ENCODE peak calls at places on chromosomes 2 and 18, in five cellular contexts. M, R, J, Q and N are unnamed samples.

GRCh38 chr18:74797577-74798151 is 200.0 kb downstream of the ZNF407 start:
- DNase-seq in M (no peak), R (no peak), J (no peak), Q (no peak), N (no peak)

GRCh38 chr2:54899576-54900200 is 150.6 kb downstream of the RTN4 start:
- DNase-seq in M (no peak), R (peak), J (no peak), Q (no peak), N (peak)

GRCh38 chr2:110675679-110676078 is 2.2 kb downstream of the BUB1 start:
- DNase-seq in M (no peak), R (no peak), J (no peak), Q (no peak), N (no peak)

GRCh38 chr2:154724194-154724797 is 25.8 kb downstream of the KCNJ3 start:
- DNase-seq in M (no peak), R (no peak), J (no peak), Q (no peak), N (no peak)

GRCh38 chr18:21000667-21001066 is 110.9 kb downstream of the ROCK1 start:
- DNase-seq in M (no peak), R (no peak), J (no peak), Q (no peak), N (no peak)

GRCh38 chr2:101119431-101119830 is 31.8 kb downstream of the TBC1D8 start:
- DNase-seq in M (no peak), R (peak), J (no peak), Q (no peak), N (peak)

GRCh38 chr18:67072789-67073188 is 443.7 kb downstream of the DSEL start:
- DNase-seq in M (no peak), R (no peak), J (no peak), Q (no peak), N (no peak)

GRCh38 chr18:13597068-13597467 is 129.3 kb downstream of the FAM210A start:
- DNase-seq in M (no peak), R (no peak), J (no peak), Q (no peak), N (no peak)

GRCh38 chr2:108412995-108413726 is 35.4 kb downstream of the SULT1C4 start:
- DNase-seq in M (no peak), R (peak), J (peak), Q (no peak), N (peak)

GRCh38 chr2:197798187-197798586 is 6.2 kb upstream of the PLCL1 start:
- DNase-seq in M (no peak), R (no peak), J (no peak), Q (no peak), N (no peak)

GRCh38 chr2:18156421-18156820 is 278.0 kb downstream of the KCNS3 start:
- DNase-seq in M (no peak), R (no peak), J (peak), Q (no peak), N (no peak)

GRCh38 chr2:183059561-183059960 is 19.0 kb upstream of the DUSP19 start:
- DNase-seq in M (no peak), R (peak), J (no peak), Q (no peak), N (peak)

GRCh38 chr2:12856934-12857660 is 140.4 kb downstream of the TRIB2 start:
- DNase-seq in M (no peak), R (peak), J (no peak), Q (no peak), N (peak)

GRCh38 chr2:200219400-200220113 is 86.9 kb upstream of the SPATS2L start:
- DNase-seq in M (no peak), R (no peak), J (no peak), Q (no peak), N (no peak)

GRCh38 chr2:20684581-20685063 is 17.7 kb downstream of the GDF7 start:
- DNase-seq in M (no peak), R (no peak), J (no peak), Q (no peak), N (no peak)

GRCh38 chr18:76686737-76687231 is 135.6 kb upstream of the ZNF236 start:
- DNase-seq in M (peak), R (peak), J (peak), Q (no peak), N (peak)